ENCODE peak calls at places on chromosome 4, in ten cellular contexts. W is heart left ventricle, U is body of pancreas, M is HepG2, F is upper lobe of left lung, Q is stomach, I is ovary, D is tibial nerve, E is IMR-90, P is right lobe of liver. J is an unnamed sample. For H3K4me1, the result is how much of the 10 kb centered on the place peaks cover.

GRCh38 chr4:114037981-114038380 is 58.5 kb upstream of the ARSJ start:
- DNase-seq in F (no peak), M (no peak), D (no peak), U (no peak), I (no peak), Q (no peak), P (no peak), W (no peak), E (no peak), J (no peak)

GRCh38 chr4:176443117-176443516 is 123.4 kb downstream of the SPCS3 start:
- DNase-seq in Q (no peak), U (no peak), P (no peak), F (no peak), I (no peak), M (no peak), W (no peak), E (peak), D (no peak), J (no peak)

GRCh38 chr4:61923179-61923578 is 723.1 kb downstream of the ADGRL3 start:
- DNase-seq in F (no peak), M (no peak), D (no peak), I (no peak), P (no peak), Q (no peak), W (no peak), U (no peak), E (no peak), J (no peak)

GRCh38 chr4:105551968-105552746 is at the start of gene ARHGEF38:
- DNase-seq in D (no peak), P (no peak), F (no peak), U (peak), W (no peak), I (no peak), Q (peak), E (peak), M (no peak), J (no peak)

GRCh38 chr4:37604464-37604863 is 81.7 kb downstream of the RELL1 start:
- DNase-seq in U (no peak), W (no peak), P (no peak), Q (no peak), E (peak), F (no peak), I (no peak), D (no peak), M (no peak), J (no peak)

GRCh38 chr4:124396333-124396732 is 316.2 kb downstream of the ANKRD50 start:
- DNase-seq in D (no peak), P (no peak), I (no peak), Q (no peak), F (no peak), U (no peak), E (no peak), M (no peak), W (no peak), J (no peak)

GRCh38 chr4:123350191-123350544 is 46.4 kb upstream of the SPRY1 start:
- DNase-seq in F (no peak), E (no peak), U (peak), I (no peak), P (no peak), M (peak), D (no peak), W (no peak), Q (peak), J (no peak)

GRCh38 chr4:186845137-186845842 is 121.6 kb upstream of the FAT1 start:
- DNase-seq in E (peak), W (peak), P (no peak), I (peak), U (peak), Q (no peak), D (no peak), M (peak), F (no peak), J (peak)

GRCh38 chr4:166277851-166278250 is 404.8 kb downstream of the TLL1 start:
- DNase-seq in D (no peak), W (no peak), E (no peak), U (no peak), Q (no peak), P (no peak), F (no peak), M (no peak), I (no peak), J (no peak)

GRCh38 chr4:55122235-55122634 is 3.2 kb downstream of the KDR start:
- DNase-seq in F (no peak), D (no peak), E (no peak), W (no peak), M (peak), U (no peak), Q (no peak), I (no peak), P (no peak), J (no peak)

GRCh38 chr4:185656467-185656890 is 121.2 kb upstream of the PDLIM3 start:
- DNase-seq in M (no peak), W (peak), I (peak), U (peak), Q (peak), E (peak), P (no peak), F (no peak), D (no peak), J (no peak)

GRCh38 chr4:39635023-39635422 is 3.6 kb downstream of the SMIM14 start:
- DNase-seq in D (no peak), U (peak), P (no peak), E (no peak), I (no peak), Q (peak), W (no peak), F (no peak), M (no peak), J (no peak)

GRCh38 chr4:82753238-82753637 is 45.4 kb downstream of the SCD5 start:
- DNase-seq in D (no peak), E (no peak), W (no peak), P (no peak), M (no peak), F (no peak), I (no peak), U (peak), Q (no peak), J (no peak)

GRCh38 chr4:126051709-126052424 is 737.1 kb downstream of the FAT4 start:
- DNase-seq in F (no peak), M (no peak), D (no peak), E (peak), Q (no peak), U (no peak), W (no peak), P (no peak), I (no peak), J (no peak)

GRCh38 chr4:151895671-151896070 is 134.9 kb upstream of the GATB start:
- DNase-seq in W (no peak), Q (no peak), D (no peak), M (no peak), P (no peak), F (no peak), U (no peak), I (no peak), E (no peak), J (no peak)

GRCh38 chr4:1011022-1011694 is at the start of gene FGFRL1:
- DNase-seq in E (peak), U (peak), I (peak), D (peak), M (peak), Q (peak), P (peak), F (peak), W (peak), J (peak)

GRCh38 chr4:1012031-1012739 is 759 bp downstream of the FGFRL1 start:
- DNase-seq in U (peak), M (peak), E (no peak), Q (peak), D (peak), I (peak), W (no peak), F (peak), P (peak), J (peak)

GRCh38 chr4:1010522-1011021 is 854 bp upstream of the FGFRL1 start:
- DNase-seq in E (peak), I (peak), Q (peak), P (peak), W (peak), U (peak), D (peak), M (no peak), F (peak), J (peak)

GRCh38 chr4:1008840-1009646 is 2.4 kb upstream of the FGFRL1 start:
- DNase-seq in Q (peak), P (peak), W (no peak), D (no peak), M (no peak), U (peak), F (peak), E (no peak), I (no peak), J (peak)

GRCh38 chr4:1009647-1010521 is 1.5 kb upstream of the FGFRL1 start:
- DNase-seq in I (peak), Q (peak), E (peak), W (peak), D (peak), F (peak), U (peak), P (peak), M (no peak), J (peak)
- TF ChIP-seq POLR2A in I (no peak), Q (no peak), E (no peak), W (no peak), D (no peak), F (no peak), U (peak), P (peak), M (no peak), J (no peak)

DNA sequence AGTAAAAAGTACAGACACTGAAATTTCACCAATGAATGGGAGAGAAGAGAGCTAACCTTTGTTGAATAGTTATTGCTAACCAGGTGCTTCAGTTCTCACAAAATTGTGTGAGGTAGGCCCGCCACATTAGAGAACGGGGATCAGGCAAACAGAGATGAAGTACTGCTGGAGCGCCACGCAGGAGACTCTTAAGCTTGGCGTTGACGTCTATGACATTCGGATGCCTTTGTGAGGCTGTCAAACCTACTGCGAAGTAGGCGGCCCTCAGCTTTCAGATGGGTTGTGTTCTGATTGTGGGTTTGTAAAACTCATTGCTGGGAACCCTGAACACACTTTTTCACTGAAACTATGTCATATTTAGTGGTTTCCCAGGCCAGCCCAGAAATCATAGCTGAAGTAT is 173.6 kb downstream of the CBR4 start:
- DNase-seq in U (no peak), E (no peak), D (no peak), W (no peak), Q (no peak), M (no peak), I (no peak), F (no peak), P (no peak), J (no peak)
- H3K4me1 ChIP-seq in U (under half), E (under half), D (under half), W (half or more), Q (under half), M (under half), I (under half), F (under half), P (under half), J (under half)

GRCh38 chr4:115113382-115114106 is at the start of gene NDST4:
- DNase-seq in U (peak), W (no peak), E (no peak), P (no peak), M (no peak), Q (no peak), D (no peak), I (no peak), F (no peak), J (no peak)
- H3K4me3 ChIP-seq in U (no peak), W (no peak), E (no peak), P (no peak), M (no peak), Q (peak), D (peak), I (peak), F (no peak), J (peak)

DNA sequence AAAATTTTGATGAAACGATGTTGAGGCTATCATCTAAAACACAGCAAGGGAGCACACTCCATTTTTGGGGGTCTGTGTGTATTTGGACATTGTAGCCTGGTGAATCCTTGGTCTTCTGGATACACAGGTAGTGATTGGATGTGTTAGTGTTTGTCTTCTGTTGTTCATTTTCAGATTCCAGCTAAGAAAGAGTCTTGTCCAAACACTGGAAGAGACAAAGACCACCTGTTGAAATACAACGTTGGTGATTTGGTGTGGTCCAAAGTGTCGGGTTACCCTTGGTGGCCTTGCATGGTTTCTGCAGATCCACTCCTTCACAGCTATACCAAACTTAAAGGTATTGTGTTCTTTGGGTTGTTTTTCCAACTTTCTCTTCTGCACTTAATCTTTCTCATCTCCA is 32.8 kb downstream of the NSD2 start:
- DNase-seq in I (no peak), D (no peak), E (no peak), Q (no peak), U (no peak), F (no peak), W (no peak), M (peak), P (no peak), J (no peak)
- TF ChIP-seq POLR2A in I (no peak), D (no peak), E (no peak), Q (no peak), U (no peak), F (no peak), W (no peak), M (no peak), P (no peak), J (no peak)

GRCh38 chr4:93042746-93043145 is 739.0 kb downstream of the GRID2 start:
- DNase-seq in M (no peak), W (no peak), D (no peak), P (no peak), E (no peak), I (no peak), F (no peak), Q (no peak), U (no peak), J (no peak)
- H3K4me1 ChIP-seq in M (under half), W (under half), D (under half), P (under half), E (under half), I (under half), F (under half), Q (under half), U (under half), J (under half)